ENCODE peak calls at places on chromosomes 11 and 22, in six cellular contexts. I, L, T, D, R and U are unnamed samples.

GRCh38 chr22:41919357-41920224 is 4.7 kb upstream of the SHISA8 start:
- DNase-seq in I (peak), L (no peak), T (no peak), D (peak), R (peak), U (no peak)

GRCh38 chr11:78684377-78684776 is 109.7 kb upstream of the NARS2 start:
- DNase-seq in I (no peak), L (no peak), T (no peak), D (no peak), R (no peak), U (no peak)

GRCh38 chr11:69126286-69126685 is 29.4 kb upstream of the SMIM38 start:
- DNase-seq in I (no peak), L (no peak), T (no peak), D (no peak), R (no peak), U (no peak)

GRCh38 chr11:43987384-43988039 is 45.1 kb downstream of the C11orf96 start:
- DNase-seq in I (peak), L (no peak), T (no peak), D (peak), R (peak), U (no peak)

GRCh38 chr11:83852775-83853442 is 566.7 kb upstream of the CCDC90B start:
- DNase-seq in I (no peak), L (no peak), T (no peak), D (no peak), R (no peak), U (no peak)

GRCh38 chr22:27668828-27669797 is 132.4 kb downstream of the MN1 start:
- DNase-seq in I (no peak), L (no peak), T (no peak), D (peak), R (peak), U (no peak)

GRCh38 chr11:83159901-83160865 is 3.3 kb downstream of the PCF11 start:
- DNase-seq in I (peak), L (no peak), T (no peak), D (no peak), R (no peak), U (no peak)

GRCh38 chr22:50699754-50700386 is 27.2 kb downstream of the SHANK3 start:
- DNase-seq in I (no peak), L (no peak), T (no peak), D (peak), R (no peak), U (no peak)

GRCh38 chr11:1556278-1557167 is 15.5 kb downstream of the DUSP8 start:
- DNase-seq in I (no peak), L (no peak), T (no peak), D (no peak), R (no peak), U (no peak)

GRCh38 chr11:84261707-84262106 is 975.5 kb upstream of the CCDC90B start:
- DNase-seq in I (no peak), L (no peak), T (no peak), D (peak), R (no peak), U (no peak)

GRCh38 chr11:96472085-96472484 is 82.3 kb downstream of the JRKL start:
- DNase-seq in I (no peak), L (no peak), T (no peak), D (peak), R (no peak), U (no peak)

GRCh38 chr22:49192180-49192856 is 635.4 kb downstream of the BRD1 start:
- DNase-seq in I (no peak), L (peak), T (no peak), D (no peak), R (no peak), U (no peak)

GRCh38 chr11:11973361-11973800 is 35.0 kb downstream of the DKK3 start:
- DNase-seq in I (peak), L (no peak), T (no peak), D (no peak), R (peak), U (no peak)

GRCh38 chr11:64447717-64448598 is 89.0 kb downstream of the RPS6KA4 start:
- DNase-seq in I (peak), L (no peak), T (no peak), D (peak), R (no peak), U (no peak)

GRCh38 chr11:12079726-12080556 is 30.4 kb upstream of the MICAL2 start:
- DNase-seq in I (peak), L (no peak), T (no peak), D (no peak), R (peak), U (no peak)

GRCh38 chr22:43226368-43226979 is 39.5 kb upstream of the TTLL12 start:
- DNase-seq in I (no peak), L (peak), T (no peak), D (peak), R (no peak), U (no peak)

GRCh38 chr11:3674189-3674588 is 3.0 kb upstream of the CHRNA10 start:
- DNase-seq in I (no peak), L (no peak), T (no peak), D (no peak), R (no peak), U (no peak)

GRCh38 chr11:134124660-134125451 is 56.0 kb downstream of the JAM3 start:
- DNase-seq in I (peak), L (peak), T (no peak), D (no peak), R (no peak), U (no peak)

GRCh38 chr11:66112640-66113098 is 42.6 kb downstream of the PACS1 start:
- DNase-seq in I (no peak), L (no peak), T (no peak), D (no peak), R (no peak), U (no peak)

GRCh38 chr11:7637447-7638157 is 35.7 kb downstream of the CYB5R2 start:
- DNase-seq in I (no peak), L (no peak), T (no peak), D (peak), R (peak), U (no peak)

GRCh38 chr11:13680501-13681264 is 12.2 kb downstream of the FAR1 start:
- DNase-seq in I (no peak), L (no peak), T (no peak), D (no peak), R (no peak), U (no peak)

GRCh38 chr11:65209711-65210360 is 28.1 kb downstream of the CAPN1 start:
- DNase-seq in I (peak), L (no peak), T (no peak), D (no peak), R (peak), U (no peak)

GRCh38 chr11:9092846-9093778 is 1.7 kb upstream of the SCUBE2 start:
- DNase-seq in I (no peak), L (peak), T (no peak), D (peak), R (no peak), U (no peak)

GRCh38 chr11:75022759-75023396 is 34.1 kb downstream of the NEU3 start:
- DNase-seq in I (peak), L (peak), T (peak), D (peak), R (peak), U (peak)

GRCh38 chr11:97912629-97913028 is 1108.1 kb upstream of the CNTN5 start:
- DNase-seq in I (no peak), L (no peak), T (no peak), D (no peak), R (no peak), U (no peak)

GRCh38 chr11:35639591-35640179 is 21.4 kb downstream of the FJX1 start:
- DNase-seq in I (no peak), L (peak), T (no peak), D (peak), R (no peak), U (no peak)

GRCh38 chr22:30559889-30560288 is 13.3 kb upstream of the SEC14L6 start:
- DNase-seq in I (no peak), L (no peak), T (no peak), D (no peak), R (no peak), U (no peak)

GRCh38 chr11:45997599-45997998 is 75.1 kb downstream of the LARGE2 start:
- DNase-seq in I (no peak), L (no peak), T (no peak), D (no peak), R (no peak), U (no peak)

GRCh38 chr11:72625746-72626636 is 48.2 kb downstream of the PDE2A start:
- DNase-seq in I (peak), L (peak), T (no peak), D (no peak), R (no peak), U (no peak)